ENCODE peak calls at places on chromosomes 2 and 18, in eight cellular contexts. One of them, this sample, is unnamed.
A peak's percentile ranks its signal among the peaks of the same experiment; 100 is the strongest.

GRCh38 chr2:177279847-177280246 is 15.3 kb upstream of the NFE2L2 start:
- DNase-seq in A549: no peak
- DNase-seq in stomach: no peak
- DNase-seq in uterus: no peak
- DNase-seq in HCT116: no peak
- DNase-seq in gastrocnemius medialis: no peak
- DNase-seq in body of pancreas: no peak
- DNase-seq in right lobe of liver: no peak
- DNase-seq in this sample: no peak

GRCh38 chr18:11947214-11948119 is 33.8 kb upstream of the IMPA2 start:
- DNase-seq in A549: peak; percentile 98
- DNase-seq in stomach: peak; percentile 96
- DNase-seq in uterus: peak; percentile 96
- DNase-seq in HCT116: peak; percentile 90
- DNase-seq in gastrocnemius medialis: peak; percentile 95
- DNase-seq in body of pancreas: peak; percentile 98
- DNase-seq in right lobe of liver: peak; percentile 95
- DNase-seq in this sample: peak; percentile 75

GRCh38 chr2:188512456-188512855 is 220.8 kb downstream of the GULP1 start:
- DNase-seq in A549: peak; percentile 65
- DNase-seq in stomach: no peak
- DNase-seq in uterus: no peak
- DNase-seq in HCT116: no peak
- DNase-seq in gastrocnemius medialis: no peak
- DNase-seq in body of pancreas: no peak
- DNase-seq in right lobe of liver: no peak
- DNase-seq in this sample: no peak

GRCh38 chr2:235669983-235670962 is 176.4 kb downstream of the AGAP1 start:
- DNase-seq in A549: peak; percentile 70
- DNase-seq in stomach: peak; percentile 58
- DNase-seq in uterus: peak; percentile 63
- DNase-seq in HCT116: no peak
- DNase-seq in gastrocnemius medialis: no peak
- DNase-seq in body of pancreas: peak; percentile 43
- DNase-seq in right lobe of liver: no peak
- DNase-seq in this sample: peak; percentile 81

GRCh38 chr18:2854871-2855270 is 8.1 kb downstream of the EMILIN2 start:
- DNase-seq in A549: no peak
- DNase-seq in stomach: no peak
- DNase-seq in uterus: peak; percentile 57
- DNase-seq in HCT116: no peak
- DNase-seq in gastrocnemius medialis: no peak
- DNase-seq in body of pancreas: no peak
- DNase-seq in right lobe of liver: no peak
- DNase-seq in this sample: no peak

GRCh38 chr2:73258186-73258912 is 24.2 kb downstream of the CCT7 start:
- DNase-seq in A549: no peak
- DNase-seq in stomach: no peak
- DNase-seq in uterus: no peak
- DNase-seq in HCT116: no peak
- DNase-seq in gastrocnemius medialis: no peak
- DNase-seq in body of pancreas: no peak
- DNase-seq in right lobe of liver: no peak
- DNase-seq in this sample: no peak

GRCh38 chr2:8312861-8313768 is 368.7 kb upstream of the ID2 start:
- DNase-seq in A549: peak; percentile 28
- DNase-seq in stomach: no peak
- DNase-seq in uterus: no peak
- DNase-seq in HCT116: peak; percentile 47
- DNase-seq in gastrocnemius medialis: no peak
- DNase-seq in body of pancreas: no peak
- DNase-seq in right lobe of liver: no peak
- DNase-seq in this sample: no peak

GRCh38 chr2:192499476-192499875 is 304.7 kb upstream of the TMEFF2 start:
- DNase-seq in A549: no peak
- DNase-seq in stomach: no peak
- DNase-seq in uterus: no peak
- DNase-seq in HCT116: no peak
- DNase-seq in gastrocnemius medialis: no peak
- DNase-seq in body of pancreas: no peak
- DNase-seq in right lobe of liver: no peak
- DNase-seq in this sample: no peak

GRCh38 chr2:132911726-132912724 is 242.0 kb upstream of the LYPD1 start:
- DNase-seq in A549: peak; percentile 7
- DNase-seq in stomach: no peak
- DNase-seq in uterus: peak; percentile 43
- DNase-seq in HCT116: no peak
- DNase-seq in gastrocnemius medialis: no peak
- DNase-seq in body of pancreas: no peak
- DNase-seq in right lobe of liver: no peak
- DNase-seq in this sample: no peak

GRCh38 chr2:83221258-83221657 is 1237.8 kb downstream of the SUCLG1 start:
- DNase-seq in A549: no peak
- DNase-seq in stomach: no peak
- DNase-seq in uterus: no peak
- DNase-seq in HCT116: no peak
- DNase-seq in gastrocnemius medialis: no peak
- DNase-seq in body of pancreas: no peak
- DNase-seq in right lobe of liver: no peak
- DNase-seq in this sample: no peak

GRCh38 chr18:6537468-6537867 is 122.8 kb upstream of the L3MBTL4 start:
- DNase-seq in A549: no peak
- DNase-seq in stomach: no peak
- DNase-seq in uterus: no peak
- DNase-seq in HCT116: no peak
- DNase-seq in gastrocnemius medialis: no peak
- DNase-seq in body of pancreas: no peak
- DNase-seq in right lobe of liver: no peak
- DNase-seq in this sample: no peak

GRCh38 chr2:226256709-226257401 is 542.8 kb downstream of the IRS1 start:
- DNase-seq in A549: no peak
- DNase-seq in stomach: no peak
- DNase-seq in uterus: peak; percentile 65
- DNase-seq in HCT116: no peak
- DNase-seq in gastrocnemius medialis: no peak
- DNase-seq in body of pancreas: no peak
- DNase-seq in right lobe of liver: no peak
- DNase-seq in this sample: no peak

GRCh38 chr2:101983928-101984327 is 7.8 kb upstream of the IL1R2 start:
- DNase-seq in A549: no peak
- DNase-seq in stomach: no peak
- DNase-seq in uterus: no peak
- DNase-seq in HCT116: no peak
- DNase-seq in gastrocnemius medialis: no peak
- DNase-seq in body of pancreas: no peak
- DNase-seq in right lobe of liver: no peak
- DNase-seq in this sample: no peak

GRCh38 chr2:101984656-101985055 is 7.1 kb upstream of the IL1R2 start:
- DNase-seq in A549: no peak
- DNase-seq in stomach: no peak
- DNase-seq in uterus: no peak
- DNase-seq in HCT116: no peak
- DNase-seq in gastrocnemius medialis: no peak
- DNase-seq in body of pancreas: no peak
- DNase-seq in right lobe of liver: no peak
- DNase-seq in this sample: no peak

GRCh38 chr2:101985793-101986164 is 6.0 kb upstream of the IL1R2 start:
- DNase-seq in A549: no peak
- DNase-seq in stomach: no peak
- DNase-seq in uterus: no peak
- DNase-seq in HCT116: no peak
- DNase-seq in gastrocnemius medialis: no peak
- DNase-seq in body of pancreas: no peak
- DNase-seq in right lobe of liver: no peak
- DNase-seq in this sample: no peak

GRCh38 chr2:101986386-101986785 is 5.4 kb upstream of the IL1R2 start:
- DNase-seq in A549: no peak
- DNase-seq in stomach: no peak
- DNase-seq in uterus: no peak
- DNase-seq in HCT116: no peak
- DNase-seq in gastrocnemius medialis: no peak
- DNase-seq in body of pancreas: no peak
- DNase-seq in right lobe of liver: no peak
- DNase-seq in this sample: no peak

GRCh38 chr2:101985101-101985792 is 6.5 kb upstream of the IL1R2 start:
- DNase-seq in A549: no peak
- DNase-seq in stomach: no peak
- DNase-seq in uterus: no peak
- DNase-seq in HCT116: no peak
- DNase-seq in gastrocnemius medialis: no peak
- DNase-seq in body of pancreas: no peak
- DNase-seq in right lobe of liver: no peak
- DNase-seq in this sample: no peak
- H3K27ac ChIP-seq in A549: no peak overlapping the region
- H3K27ac ChIP-seq in stomach: peak overlapping the region; percentile 59
- H3K27ac ChIP-seq in uterus: no peak overlapping the region
- H3K27ac ChIP-seq in HCT116: no peak overlapping the region
- H3K27ac ChIP-seq in gastrocnemius medialis: no peak overlapping the region
- H3K27ac ChIP-seq in body of pancreas: no peak overlapping the region
- H3K27ac ChIP-seq in right lobe of liver: no peak overlapping the region
- H3K27ac ChIP-seq in this sample: no peak overlapping the region

DNA sequence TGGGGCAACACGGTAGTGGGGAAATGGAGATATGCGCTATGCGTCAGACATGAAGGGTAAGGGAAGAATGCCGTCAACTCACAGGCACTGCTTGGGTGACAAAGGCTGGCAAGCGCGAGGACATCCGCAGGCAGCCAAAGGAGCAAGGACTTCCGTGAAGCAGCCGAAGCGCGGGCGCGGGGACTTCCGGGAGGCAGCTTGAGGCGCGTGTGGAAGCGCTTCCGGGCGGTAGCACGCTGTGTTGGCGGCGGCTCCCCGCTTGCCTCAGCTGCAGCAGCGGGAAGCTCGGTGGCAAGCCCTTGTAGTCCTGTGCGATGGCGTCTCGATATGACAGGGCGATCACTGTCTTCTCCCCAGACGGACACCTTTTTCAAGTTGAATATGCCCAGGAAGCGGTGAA is at the start of gene PSMA8:
- DNase-seq in A549: no peak
- DNase-seq in stomach: no peak
- DNase-seq in uterus: no peak
- DNase-seq in HCT116: no peak
- DNase-seq in gastrocnemius medialis: no peak
- DNase-seq in body of pancreas: peak; percentile 2
- DNase-seq in right lobe of liver: no peak
- DNase-seq in this sample: peak; percentile 58
- TF ChIP-seq POLR2A in A549: no peak
- TF ChIP-seq POLR2A in stomach: no peak
- TF ChIP-seq POLR2A in uterus: no peak
- TF ChIP-seq POLR2A in HCT116: no peak
- TF ChIP-seq POLR2A in gastrocnemius medialis: no peak
- TF ChIP-seq POLR2A in body of pancreas: no peak
- TF ChIP-seq POLR2A in right lobe of liver: no peak
- TF ChIP-seq POLR2A in this sample: no peak

DNA sequence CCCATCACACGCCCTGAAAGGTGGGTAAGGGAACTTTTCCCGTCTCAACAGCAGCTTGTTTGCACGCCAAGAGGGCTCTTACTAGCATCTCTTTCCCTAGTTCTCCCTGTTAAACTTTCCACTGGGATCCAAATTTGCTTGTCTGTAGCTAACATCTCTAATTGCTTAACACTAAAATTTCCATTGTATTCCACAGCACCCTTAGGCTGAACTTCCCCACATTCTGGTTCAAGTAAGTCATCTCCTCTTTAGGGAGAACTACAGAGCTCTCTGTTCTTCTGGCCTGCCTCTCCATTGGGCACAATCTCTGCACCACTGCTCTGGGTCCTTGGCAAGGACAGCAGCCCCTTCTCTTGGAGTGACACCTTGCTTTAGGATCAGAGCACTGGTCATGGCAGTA is 24.0 kb downstream of the UNC50 start:
- DNase-seq in A549: no peak
- DNase-seq in stomach: no peak
- DNase-seq in uterus: no peak
- DNase-seq in HCT116: no peak
- DNase-seq in gastrocnemius medialis: no peak
- DNase-seq in body of pancreas: no peak
- DNase-seq in right lobe of liver: no peak
- DNase-seq in this sample: no peak
- TF ChIP-seq CTCF in A549: no peak
- TF ChIP-seq CTCF in stomach: no peak
- TF ChIP-seq CTCF in uterus: no peak
- TF ChIP-seq CTCF in HCT116: no peak
- TF ChIP-seq CTCF in gastrocnemius medialis: no peak
- TF ChIP-seq CTCF in body of pancreas: no peak
- TF ChIP-seq CTCF in right lobe of liver: no peak
- TF ChIP-seq CTCF in this sample: no peak

GRCh38 chr2:28628506-28628905 is 123.1 kb upstream of the PPP1CB start:
- DNase-seq in A549: no peak
- DNase-seq in stomach: no peak
- DNase-seq in uterus: peak; percentile 19
- DNase-seq in HCT116: no peak
- DNase-seq in gastrocnemius medialis: no peak
- DNase-seq in body of pancreas: no peak
- DNase-seq in right lobe of liver: peak; percentile 38
- DNase-seq in this sample: no peak

GRCh38 chr2:28628987-28629386 is 122.6 kb upstream of the PPP1CB start:
- DNase-seq in A549: no peak
- DNase-seq in stomach: peak; percentile 52
- DNase-seq in uterus: peak; percentile 24
- DNase-seq in HCT116: no peak
- DNase-seq in gastrocnemius medialis: no peak
- DNase-seq in body of pancreas: no peak
- DNase-seq in right lobe of liver: peak; percentile 95
- DNase-seq in this sample: no peak

GRCh38 chr2:28627722-28628480 is 123.7 kb upstream of the PPP1CB start:
- DNase-seq in A549: no peak
- DNase-seq in stomach: no peak
- DNase-seq in uterus: peak; percentile 71
- DNase-seq in HCT116: no peak
- DNase-seq in gastrocnemius medialis: peak; percentile 70
- DNase-seq in body of pancreas: no peak
- DNase-seq in right lobe of liver: no peak
- DNase-seq in this sample: no peak

GRCh38 chr2:28631514-28632206 is 120.0 kb upstream of the PPP1CB start:
- DNase-seq in A549: no peak
- DNase-seq in stomach: no peak
- DNase-seq in uterus: peak; percentile 40
- DNase-seq in HCT116: no peak
- DNase-seq in gastrocnemius medialis: peak; percentile 35
- DNase-seq in body of pancreas: no peak
- DNase-seq in right lobe of liver: peak; percentile 83
- DNase-seq in this sample: no peak

GRCh38 chr2:28630341-28630740 is 121.3 kb upstream of the PPP1CB start:
- DNase-seq in A549: no peak
- DNase-seq in stomach: no peak
- DNase-seq in uterus: no peak
- DNase-seq in HCT116: no peak
- DNase-seq in gastrocnemius medialis: no peak
- DNase-seq in body of pancreas: no peak
- DNase-seq in right lobe of liver: peak; percentile 36
- DNase-seq in this sample: no peak
- H3K27ac ChIP-seq in A549: no peak overlapping the region
- H3K27ac ChIP-seq in stomach: peak overlapping the region; percentile 40
- H3K27ac ChIP-seq in uterus: peak overlapping the region; percentile 98
- H3K27ac ChIP-seq in HCT116: no peak overlapping the region
- H3K27ac ChIP-seq in gastrocnemius medialis: peak overlapping the region; percentile 93
- H3K27ac ChIP-seq in body of pancreas: no peak overlapping the region
- H3K27ac ChIP-seq in right lobe of liver: no peak overlapping the region
- H3K27ac ChIP-seq in this sample: no peak overlapping the region